ENCODE peak calls at places on chromosomes 4 and X, in six cellular contexts. V is upper lobe of left lung, I is breast epithelium, O is sigmoid colon, L is HCT116, M is transverse colon. G is an unnamed sample.

GRCh38 chr4:99633772-99634171 is 23.9 kb downstream of the C4orf54 start:
- DNase-seq in V (no peak), I (no peak), O (no peak), L (no peak), M (no peak), G (no peak)

GRCh38 chrX:15664487-15665444 is at the start of gene CLTRN:
- DNase-seq in V (no peak), I (no peak), O (no peak), L (no peak), M (no peak), G (no peak)

GRCh38 chr4:66062044-66062443 is 391.8 kb upstream of the EPHA5 start:
- DNase-seq in V (no peak), I (no peak), O (no peak), L (no peak), M (no peak), G (no peak)

GRCh38 chrX:125646195-125646594 is 326.5 kb downstream of the TEX13C start:
- DNase-seq in V (no peak), I (no peak), O (no peak), L (no peak), M (no peak), G (no peak)

GRCh38 chr4:2927016-2927695 is 36.0 kb downstream of the NOP14 start:
- DNase-seq in V (no peak), I (no peak), O (no peak), L (no peak), M (no peak), G (peak; percentile 64)

GRCh38 chrX:40108959-40109287 is 11.2 kb upstream of the BCOR start:
- DNase-seq in V (peak; percentile 95), I (no peak), O (peak; percentile 93), L (no peak), M (peak; percentile 84), G (peak; percentile 88)

GRCh38 chr4:66169341-66169740 is 499.1 kb upstream of the EPHA5 start:
- DNase-seq in V (no peak), I (no peak), O (no peak), L (no peak), M (no peak), G (no peak)

GRCh38 chr4:88706574-88706973 is 8.9 kb upstream of the NAP1L5 start:
- DNase-seq in V (no peak), I (no peak), O (no peak), L (no peak), M (no peak), G (no peak)

DNA sequence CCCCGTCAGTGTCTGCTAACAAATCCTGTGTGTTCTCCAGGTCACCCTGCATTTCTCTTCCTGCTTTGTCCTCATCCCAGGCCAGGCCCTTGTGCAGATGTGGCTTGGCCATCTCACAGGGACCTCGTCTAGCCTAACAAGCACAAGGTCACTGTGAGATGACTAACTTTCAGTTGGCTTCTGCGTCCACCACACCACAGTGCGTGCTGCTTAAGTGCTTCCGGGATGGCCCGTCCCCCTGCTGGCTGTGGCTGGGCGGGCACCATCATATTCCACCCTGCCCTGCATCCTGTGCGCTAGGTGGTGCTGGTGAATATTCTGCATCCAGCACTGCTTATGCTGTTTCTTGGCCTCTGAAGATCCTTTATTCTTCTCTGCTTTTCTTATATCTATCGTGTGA is 33.8 kb downstream of the RBBP7 start:
- DNase-seq in V (peak; percentile 34), I (no peak), O (no peak), L (no peak), M (peak; percentile 10), G (no peak)
- TF ChIP-seq CTCF in V (peak; percentile 36), I (no peak), O (no peak), L (peak; percentile 19), M (peak; percentile 14), G (peak; percentile 57)

GRCh38 chr4:7872264-7872771 is 67.3 kb downstream of the AFAP1 start:
- DNase-seq in V (no peak), I (no peak), O (peak; percentile 87), L (no peak), M (no peak), G (no peak)
- TF ChIP-seq POLR2AphosphoS5 in V (no peak), I (no peak), O (peak; percentile 10), L (no peak), M (no peak), G (no peak)

GRCh38 chr4:5378002-5378401 is 326.7 kb downstream of the STK32B start:
- DNase-seq in V (no peak), I (no peak), O (no peak), L (peak; percentile 13), M (no peak), G (no peak)
- TF ChIP-seq CTCF in V (no peak), I (no peak), O (no peak), L (peak; percentile 48), M (no peak), G (no peak)

GRCh38 chr4:73864365-73864764 is 4.8 kb upstream of the CXCL1 start:
- DNase-seq in V (no peak), I (no peak), O (no peak), L (no peak), M (no peak), G (no peak)
- TF ChIP-seq POLR2AphosphoS5 in V (no peak), I (no peak), O (no peak), L (no peak), M (no peak), G (no peak)

DNA sequence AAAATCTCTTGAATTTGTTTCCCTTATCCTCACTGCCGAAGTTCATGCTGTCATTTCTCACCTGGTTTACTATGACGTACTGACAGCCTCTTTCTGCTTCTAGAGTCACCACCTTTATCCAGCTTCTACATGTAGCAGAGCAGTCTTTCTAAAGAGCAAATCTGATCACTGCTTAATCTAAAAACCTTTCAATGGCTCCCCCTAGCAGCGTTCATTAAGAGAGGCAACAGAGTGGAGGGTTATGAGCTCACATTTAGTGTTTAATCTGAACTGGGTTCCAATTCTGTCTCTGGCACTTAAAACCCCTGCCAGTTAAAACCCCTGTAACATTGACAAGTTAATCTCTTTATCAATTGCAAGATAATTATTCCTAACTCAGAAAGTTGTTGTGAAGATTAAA is 4.4 kb downstream of the RBPJ start:
- DNase-seq in V (no peak), I (no peak), O (no peak), L (peak; percentile 35), M (no peak), G (no peak)
- TF ChIP-seq CTCF in V (peak; percentile 30), I (no peak), O (no peak), L (no peak), M (no peak), G (no peak)

GRCh38 chrX:51892921-51893745 is at the start of gene MAGED1:
- DNase-seq in V (peak; percentile 92), I (peak; percentile 90), O (peak; percentile 95), L (no peak), M (peak; percentile 86), G (peak; percentile 89)
- TF ChIP-seq POLR2AphosphoS5 in V (peak; percentile 34), I (peak; percentile 74), O (peak; percentile 90), L (no peak), M (peak; percentile 85), G (peak; percentile 92)

GRCh38 chr4:73615613-73616012 is 4.6 kb downstream of the RASSF6 start:
- DNase-seq in V (no peak), I (peak; percentile 75), O (no peak), L (no peak), M (no peak), G (no peak)
- TF ChIP-seq CTCF in V (no peak), I (no peak), O (no peak), L (no peak), M (no peak), G (no peak)

DNA sequence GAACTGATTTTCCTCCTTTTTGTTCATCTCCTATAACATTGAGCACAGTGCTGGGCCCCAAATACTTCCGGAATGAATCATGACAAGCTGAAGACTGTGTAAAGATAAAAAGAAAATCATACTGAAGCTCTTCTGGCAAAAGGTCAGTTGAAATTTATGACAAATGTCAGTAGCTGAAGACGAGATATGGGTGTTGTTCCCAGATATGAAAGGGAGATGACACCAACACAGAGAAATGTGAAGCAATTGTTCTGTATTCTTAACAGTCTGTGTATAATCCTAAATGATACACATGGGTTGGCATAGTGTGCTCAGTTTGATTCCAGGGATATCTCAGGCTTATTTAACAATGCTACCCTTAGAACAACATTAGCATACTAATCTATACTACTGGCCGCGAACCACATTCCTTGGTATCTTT is 170.5 kb upstream of the PITX2 start:
- DNase-seq in V (no peak), I (no peak), O (no peak), L (peak; percentile 4), M (no peak), G (no peak)
- TF ChIP-seq POLR2AphosphoS5 in V (no peak), I (no peak), O (no peak), L (no peak), M (no peak), G (no peak)

GRCh38 chr4:124686279-124686678 is 26.3 kb downstream of the ANKRD50 start:
- DNase-seq in V (no peak), I (no peak), O (no peak), L (no peak), M (no peak), G (no peak)
- TF ChIP-seq CTCF in V (no peak), I (no peak), O (no peak), L (no peak), M (no peak), G (no peak)

GRCh38 chrX:68699960-68700746 is 52.7 kb downstream of the STARD8 start:
- DNase-seq in V (no peak), I (no peak), O (no peak), L (no peak), M (no peak), G (no peak)
- TF ChIP-seq POLR2AphosphoS5 in V (no peak), I (no peak), O (no peak), L (no peak), M (no peak), G (peak; percentile 63)